ENCODE peak calls at places on chromosomes 1 and 21, in four cellular contexts. Z is K562, R is HL-60, Q is GM12878. M is an unnamed sample.

GRCh38 chr1:14010431-14010830 is 310.4 kb downstream of the PRDM2 start:
- DNase-seq in Z (no peak), R (no peak), Q (no peak), M (no peak)

GRCh38 chr1:94765958-94766357 is 54.2 kb upstream of the SLC44A3 start:
- DNase-seq in Z (no peak), R (no peak), Q (no peak), M (no peak)

GRCh38 chr1:28776341-28776740 is 35.6 kb upstream of the OPRD1 start:
- DNase-seq in Z (no peak), R (no peak), Q (no peak), M (no peak)

GRCh38 chr21:43609501-43610340 is 49.6 kb downstream of the HSF2BP start:
- DNase-seq in Z (no peak), R (no peak), Q (no peak), M (no peak)

GRCh38 chr1:159282118-159282517 is 20.0 kb upstream of the FCER1A start:
- DNase-seq in Z (no peak), R (peak), Q (no peak), M (no peak)

GRCh38 chr21:28431022-28431421 is 561.7 kb downstream of the LTN1 start:
- DNase-seq in Z (no peak), R (no peak), Q (no peak), M (no peak)

GRCh38 chr21:35940074-35940927 is 120.0 kb downstream of the SETD4 start:
- DNase-seq in Z (no peak), R (peak), Q (no peak), M (peak)

GRCh38 chr1:44406761-44407429 is 1.8 kb downstream of the RNF220 start:
- DNase-seq in Z (no peak), R (no peak), Q (no peak), M (no peak)

GRCh38 chr1:112625696-112626095 is 6.1 kb downstream of the CAPZA1 start:
- DNase-seq in Z (peak), R (no peak), Q (no peak), M (no peak)

GRCh38 chr1:3215198-3216045 is 146.4 kb downstream of the PRDM16 start:
- DNase-seq in Z (no peak), R (no peak), Q (no peak), M (no peak)

GRCh38 chr1:110674337-110675059 is at the start of gene KCNA3:
- DNase-seq in Z (no peak), R (no peak), Q (no peak), M (peak)

GRCh38 chr1:183635112-183635605 is 424 bp downstream of the ARPC5 start:
- DNase-seq in Z (peak), R (no peak), Q (no peak), M (no peak)

GRCh38 chr1:226002667-226003501 is 3.7 kb upstream of the SDE2 start:
- DNase-seq in Z (peak), R (peak), Q (no peak), M (no peak)

GRCh38 chr1:40944326-40944725 is 35.2 kb upstream of the CTPS1 start:
- DNase-seq in Z (no peak), R (no peak), Q (no peak), M (no peak)

DNA sequence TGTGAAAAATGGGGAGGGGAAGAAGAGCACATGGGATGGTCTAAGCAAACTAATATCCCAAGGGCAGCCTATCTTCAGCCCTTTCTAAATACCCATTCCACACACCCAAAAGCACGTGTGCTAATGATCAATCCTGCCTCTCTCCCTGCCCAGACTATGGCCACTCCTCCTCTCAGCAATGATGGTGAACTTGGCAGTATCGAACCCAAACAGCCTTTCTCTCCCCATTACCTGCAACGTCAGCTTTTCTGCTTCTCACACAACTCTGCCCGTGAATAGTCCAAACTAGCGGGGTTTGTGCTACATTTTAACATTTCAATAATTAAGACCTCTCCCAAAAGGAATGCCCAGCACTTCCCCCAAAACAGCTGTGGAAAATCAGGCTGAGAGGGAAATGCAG is 41.6 kb downstream of the SSBP3 start:
- DNase-seq in Z (no peak), R (no peak), Q (no peak), M (no peak)
- TF ChIP-seq SPI1 in Z (no peak), R (no peak), Q (no peak), M (no peak)

GRCh38 chr1:205237526-205238484 is 10.1 kb downstream of the TMCC2 start:
- DNase-seq in Z (peak), R (no peak), Q (no peak), M (no peak)
- TF ChIP-seq SPI1 in Z (peak), R (peak), Q (peak), M (no peak)

GRCh38 chr1:151371340-151371739 is 1.2 kb downstream of the SELENBP1 start:
- DNase-seq in Z (no peak), R (peak), Q (no peak), M (no peak)
- TF ChIP-seq SPI1 in Z (no peak), R (no peak), Q (no peak), M (no peak)

GRCh38 chr1:179888071-179888470 is 6.0 kb downstream of the TOR1AIP1 start:
- DNase-seq in Z (no peak), R (no peak), Q (no peak), M (no peak)
- TF ChIP-seq SPI1 in Z (no peak), R (no peak), Q (no peak), M (no peak)

GRCh38 chr1:15425521-15425920 is 12.7 kb upstream of the CTRC start:
- DNase-seq in Z (no peak), R (no peak), Q (no peak), M (no peak)

GRCh38 chr1:15426492-15427279 is 11.6 kb upstream of the CTRC start:
- DNase-seq in Z (peak), R (no peak), Q (no peak), M (no peak)

GRCh38 chr1:15425961-15426360 is 12.3 kb upstream of the CTRC start:
- DNase-seq in Z (no peak), R (no peak), Q (no peak), M (no peak)

GRCh38 chr1:15428815-15429435 is 9.3 kb upstream of the CTRC start:
- DNase-seq in Z (no peak), R (no peak), Q (no peak), M (no peak)

DNA sequence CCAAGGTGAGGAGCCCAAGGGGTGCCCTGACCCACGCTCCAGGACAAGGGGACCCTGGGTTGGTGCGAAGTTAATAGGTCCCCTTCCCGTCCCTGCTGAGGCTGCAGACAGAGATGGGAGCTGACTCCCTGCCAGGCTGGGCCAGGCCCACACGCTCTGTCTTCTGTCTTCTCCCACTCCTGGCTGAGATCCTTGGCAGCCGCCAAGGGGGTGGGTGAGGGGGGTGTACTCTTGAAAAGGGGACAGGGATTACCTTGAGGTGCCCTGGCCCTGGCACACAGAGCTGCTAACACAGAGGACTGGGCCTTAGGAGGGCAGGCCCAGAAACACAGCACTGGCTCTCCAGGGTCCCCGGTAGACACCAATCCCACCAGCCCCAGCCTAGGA is 11.0 kb upstream of the CTRC start:
- DNase-seq in Z (no peak), R (no peak), Q (no peak), M (no peak)
- TF ChIP-seq SPI1 in Z (no peak), R (no peak), Q (no peak), M (no peak)